ENCODE peak calls at places on chromosome 4, in six cellular contexts. One of them, this sample, is unnamed.
A peak's percentile ranks its signal among the peaks of the same experiment; 100 is the strongest.

GRCh38 chr4:124097447-124097846 is 615.1 kb downstream of the ANKRD50 start:
- DNase-seq in cerebellum: no peak
- DNase-seq in hippocampal formation: no peak
- DNase-seq in NCI-H510A treated with DMSO at 0.1 percent for 48 hours: no peak
- DNase-seq in stimulated activated effector memory CD8-positive, alpha-beta T cell treated with anti-CD3 and anti-CD28 coated beads, Interleukin-12 subunit alpha, Interleukin-12 subunit beta, amount 100 ng/mL, for 72 hours: no peak
- DNase-seq in dermis blood vessel endothelial cell: peak; percentile 20
- DNase-seq in this sample: no peak

GRCh38 chr4:136803430-136803829 is 728.9 kb downstream of the PCDH18 start:
- DNase-seq in hippocampal formation: no peak
- DNase-seq in dermis blood vessel endothelial cell: no peak
- DNase-seq in NCI-H510A treated with DMSO at 0.1 percent for 48 hours: no peak
- DNase-seq in stimulated activated effector memory CD8-positive, alpha-beta T cell treated with anti-CD3 and anti-CD28 coated beads, Interleukin-12 subunit alpha, Interleukin-12 subunit beta, amount 100 ng/mL, for 72 hours: no peak
- DNase-seq in cerebellum: no peak
- DNase-seq in this sample: no peak

GRCh38 chr4:42768125-42768748 is 111.3 kb upstream of the ATP8A1 start:
- DNase-seq in hippocampal formation: no peak
- DNase-seq in dermis blood vessel endothelial cell: no peak
- DNase-seq in NCI-H510A treated with DMSO at 0.1 percent for 48 hours: no peak
- DNase-seq in cerebellum: no peak
- DNase-seq in stimulated activated effector memory CD8-positive, alpha-beta T cell treated with anti-CD3 and anti-CD28 coated beads, Interleukin-12 subunit alpha, Interleukin-12 subunit beta, amount 100 ng/mL, for 72 hours: no peak
- DNase-seq in this sample: peak; percentile 33

GRCh38 chr4:100591156-100591876 is 73.5 kb upstream of the EMCN start:
- DNase-seq in hippocampal formation: no peak
- DNase-seq in stimulated activated effector memory CD8-positive, alpha-beta T cell treated with anti-CD3 and anti-CD28 coated beads, Interleukin-12 subunit alpha, Interleukin-12 subunit beta, amount 100 ng/mL, for 72 hours: no peak
- DNase-seq in cerebellum: peak; percentile 69
- DNase-seq in NCI-H510A treated with DMSO at 0.1 percent for 48 hours: peak; percentile 65
- DNase-seq in dermis blood vessel endothelial cell: peak; percentile 21
- DNase-seq in this sample: peak; percentile 87

GRCh38 chr4:61202100-61202637 is 2.0 kb downstream of the ADGRL3 start:
- DNase-seq in cerebellum: peak; percentile 42
- DNase-seq in dermis blood vessel endothelial cell: no peak
- DNase-seq in NCI-H510A treated with DMSO at 0.1 percent for 48 hours: no peak
- DNase-seq in hippocampal formation: peak; percentile 40
- DNase-seq in stimulated activated effector memory CD8-positive, alpha-beta T cell treated with anti-CD3 and anti-CD28 coated beads, Interleukin-12 subunit alpha, Interleukin-12 subunit beta, amount 100 ng/mL, for 72 hours: no peak
- DNase-seq in this sample: no peak

GRCh38 chr4:189202869-189203271 is 737.8 kb upstream of the FRG1 start:
- DNase-seq in NCI-H510A treated with DMSO at 0.1 percent for 48 hours: no peak
- DNase-seq in cerebellum: no peak
- DNase-seq in hippocampal formation: no peak
- DNase-seq in stimulated activated effector memory CD8-positive, alpha-beta T cell treated with anti-CD3 and anti-CD28 coated beads, Interleukin-12 subunit alpha, Interleukin-12 subunit beta, amount 100 ng/mL, for 72 hours: no peak
- DNase-seq in dermis blood vessel endothelial cell: no peak
- DNase-seq in this sample: no peak

GRCh38 chr4:127997534-127998388 is 32.6 kb downstream of the ABHD18 start:
- DNase-seq in dermis blood vessel endothelial cell: no peak
- DNase-seq in NCI-H510A treated with DMSO at 0.1 percent for 48 hours: no peak
- DNase-seq in stimulated activated effector memory CD8-positive, alpha-beta T cell treated with anti-CD3 and anti-CD28 coated beads, Interleukin-12 subunit alpha, Interleukin-12 subunit beta, amount 100 ng/mL, for 72 hours: no peak
- DNase-seq in cerebellum: no peak
- DNase-seq in hippocampal formation: no peak
- DNase-seq in this sample: no peak

GRCh38 chr4:8595237-8596087 is 2.9 kb downstream of the CPZ start:
- DNase-seq in hippocampal formation: no peak
- DNase-seq in cerebellum: no peak
- DNase-seq in NCI-H510A treated with DMSO at 0.1 percent for 48 hours: no peak
- DNase-seq in dermis blood vessel endothelial cell: no peak
- DNase-seq in stimulated activated effector memory CD8-positive, alpha-beta T cell treated with anti-CD3 and anti-CD28 coated beads, Interleukin-12 subunit alpha, Interleukin-12 subunit beta, amount 100 ng/mL, for 72 hours: no peak
- DNase-seq in this sample: no peak

GRCh38 chr4:113080050-113080449 is 30.6 kb downstream of the ANK2 start:
- DNase-seq in dermis blood vessel endothelial cell: no peak
- DNase-seq in hippocampal formation: peak; percentile 29
- DNase-seq in NCI-H510A treated with DMSO at 0.1 percent for 48 hours: no peak
- DNase-seq in cerebellum: no peak
- DNase-seq in stimulated activated effector memory CD8-positive, alpha-beta T cell treated with anti-CD3 and anti-CD28 coated beads, Interleukin-12 subunit alpha, Interleukin-12 subunit beta, amount 100 ng/mL, for 72 hours: no peak
- DNase-seq in this sample: no peak

GRCh38 chr4:33658971-33659370 is 2585.3 kb downstream of the ARAP2 start:
- DNase-seq in dermis blood vessel endothelial cell: no peak
- DNase-seq in NCI-H510A treated with DMSO at 0.1 percent for 48 hours: no peak
- DNase-seq in cerebellum: no peak
- DNase-seq in stimulated activated effector memory CD8-positive, alpha-beta T cell treated with anti-CD3 and anti-CD28 coated beads, Interleukin-12 subunit alpha, Interleukin-12 subunit beta, amount 100 ng/mL, for 72 hours: no peak
- DNase-seq in hippocampal formation: no peak
- DNase-seq in this sample: no peak